ENCODE peak calls at places on chromosomes 7 and 10, in four cellular contexts. One of them, this sample, is unnamed.

GRCh38 chr10:3867454-3868273 is 82.7 kb upstream of the KLF6 start:
- DNase-seq in hepatocyte: no peak
- DNase-seq in stimulated activated CD4-positive, alpha-beta T cell treated with anti-CD3 and anti-CD28 coated beads, Interleukin-4, amount 100 ng/mL, for 1 hour: peak
- DNase-seq in EL: no peak
- DNase-seq in this sample: no peak

GRCh38 chr10:49119746-49120145 is 4.4 kb upstream of the VSTM4 start:
- DNase-seq in stimulated activated CD4-positive, alpha-beta T cell treated with anti-CD3 and anti-CD28 coated beads, Interleukin-4, amount 100 ng/mL, for 1 hour: no peak
- DNase-seq in hepatocyte: no peak
- DNase-seq in EL: peak
- DNase-seq in this sample: no peak

GRCh38 chr10:103449208-103450144 is 2.7 kb downstream of the CALHM2 start:
- DNase-seq in EL: no peak
- DNase-seq in hepatocyte: no peak
- DNase-seq in stimulated activated CD4-positive, alpha-beta T cell treated with anti-CD3 and anti-CD28 coated beads, Interleukin-4, amount 100 ng/mL, for 1 hour: no peak
- DNase-seq in this sample: no peak

GRCh38 chr10:5963071-5963470 is 14.3 kb downstream of the IL15RA start:
- DNase-seq in hepatocyte: no peak
- DNase-seq in EL: no peak
- DNase-seq in stimulated activated CD4-positive, alpha-beta T cell treated with anti-CD3 and anti-CD28 coated beads, Interleukin-4, amount 100 ng/mL, for 1 hour: no peak
- DNase-seq in this sample: no peak

GRCh38 chr10:118629211-118629610 is 33.8 kb upstream of the PRLHR start:
- DNase-seq in hepatocyte: no peak
- DNase-seq in stimulated activated CD4-positive, alpha-beta T cell treated with anti-CD3 and anti-CD28 coated beads, Interleukin-4, amount 100 ng/mL, for 1 hour: no peak
- DNase-seq in EL: no peak
- DNase-seq in this sample: no peak

GRCh38 chr10:29130190-29130673 is 158.6 kb upstream of the LYZL1 start:
- DNase-seq in EL: peak
- DNase-seq in stimulated activated CD4-positive, alpha-beta T cell treated with anti-CD3 and anti-CD28 coated beads, Interleukin-4, amount 100 ng/mL, for 1 hour: no peak
- DNase-seq in hepatocyte: peak
- DNase-seq in this sample: peak

GRCh38 chr10:30172663-30173062 is 113.3 kb upstream of the JCAD start:
- DNase-seq in stimulated activated CD4-positive, alpha-beta T cell treated with anti-CD3 and anti-CD28 coated beads, Interleukin-4, amount 100 ng/mL, for 1 hour: no peak
- DNase-seq in hepatocyte: no peak
- DNase-seq in EL: peak
- DNase-seq in this sample: no peak

GRCh38 chr7:143405158-143405557 is 3.5 kb downstream of the EPHA1 start:
- DNase-seq in hepatocyte: no peak
- DNase-seq in stimulated activated CD4-positive, alpha-beta T cell treated with anti-CD3 and anti-CD28 coated beads, Interleukin-4, amount 100 ng/mL, for 1 hour: no peak
- DNase-seq in EL: no peak
- DNase-seq in this sample: no peak

GRCh38 chr7:22252886-22253536 is 103.9 kb downstream of the RAPGEF5 start:
- DNase-seq in EL: no peak
- DNase-seq in hepatocyte: no peak
- DNase-seq in stimulated activated CD4-positive, alpha-beta T cell treated with anti-CD3 and anti-CD28 coated beads, Interleukin-4, amount 100 ng/mL, for 1 hour: no peak
- DNase-seq in this sample: no peak

GRCh38 chr10:131352765-131353290 is 41.3 kb upstream of the TCERG1L start:
- DNase-seq in EL: no peak
- DNase-seq in hepatocyte: no peak
- DNase-seq in stimulated activated CD4-positive, alpha-beta T cell treated with anti-CD3 and anti-CD28 coated beads, Interleukin-4, amount 100 ng/mL, for 1 hour: no peak
- DNase-seq in this sample: no peak

GRCh38 chr10:32982293-32982709 is 24.3 kb upstream of the ITGB1 start:
- DNase-seq in stimulated activated CD4-positive, alpha-beta T cell treated with anti-CD3 and anti-CD28 coated beads, Interleukin-4, amount 100 ng/mL, for 1 hour: no peak
- DNase-seq in hepatocyte: peak
- DNase-seq in EL: peak
- DNase-seq in this sample: no peak

GRCh38 chr10:124648738-124649137 is 95.4 kb downstream of the FAM53B start:
- DNase-seq in hepatocyte: peak
- DNase-seq in stimulated activated CD4-positive, alpha-beta T cell treated with anti-CD3 and anti-CD28 coated beads, Interleukin-4, amount 100 ng/mL, for 1 hour: peak
- DNase-seq in EL: peak
- DNase-seq in this sample: no peak

GRCh38 chr7:2195403-2196246 is 37.1 kb downstream of the MAD1L1 start:
- DNase-seq in stimulated activated CD4-positive, alpha-beta T cell treated with anti-CD3 and anti-CD28 coated beads, Interleukin-4, amount 100 ng/mL, for 1 hour: no peak
- DNase-seq in hepatocyte: no peak
- DNase-seq in EL: no peak
- DNase-seq in this sample: no peak

This sample was measured in progenitor cell of endocrine pancreas.